ENCODE peak calls at places on chromosomes 7 and 10, in four cellular contexts. J is PC-9, L is cardiac muscle cell, R is transverse colon. Q is an unnamed sample.
A peak's percentile ranks its signal among the peaks of the same experiment; 100 is the strongest.

GRCh38 chr7:157488326-157488725 is 151.5 kb downstream of the DNAJB6 start:
- DNase-seq in L (no peak), J (no peak), R (no peak), Q (no peak)

GRCh38 chr10:30124706-30125105 is 65.3 kb upstream of the JCAD start:
- DNase-seq in J (no peak), L (no peak), R (no peak), Q (no peak)

GRCh38 chr10:115654961-115655360 is 561.8 kb downstream of the ATRNL1 start:
- DNase-seq in L (no peak), J (no peak), R (no peak), Q (no peak)

GRCh38 chr10:78944658-78945333 is 124.0 kb upstream of the ZMIZ1 start:
- DNase-seq in R (peak; percentile 56), J (peak; percentile 53), L (peak; percentile 52), Q (no peak)

GRCh38 chr7:105691029-105691691 is 109.9 kb upstream of the EFCAB10 start:
- DNase-seq in R (peak; percentile 15), L (no peak), J (no peak), Q (peak; percentile 6)

GRCh38 chr7:94240902-94241301 is 153.8 kb upstream of the COL1A2 start:
- DNase-seq in L (no peak), R (no peak), J (no peak), Q (no peak)

GRCh38 chr7:121480566-121481335 is 84.6 kb upstream of the FAM3C start:
- DNase-seq in R (no peak), L (peak; percentile 6), J (no peak), Q (peak; percentile 69)

GRCh38 chr10:23338155-23338828 is 6.3 kb downstream of the C10orf67 start:
- DNase-seq in L (no peak), R (no peak), J (peak; percentile 64), Q (no peak)

GRCh38 chr7:16571941-16572340 is 45.3 kb downstream of the LRRC72 start:
- DNase-seq in L (no peak), J (no peak), R (no peak), Q (no peak)

GRCh38 chr10:37434091-37434490 is 308.7 kb downstream of the ANKRD30A start:
- DNase-seq in L (no peak), J (no peak), R (no peak), Q (no peak)
- H3K9me3 ChIP-seq in L (no peaks in the 10 kb centered on the region), J (no peaks in the 10 kb centered on the region), R (no peaks in the 10 kb centered on the region), Q (no peaks in the 10 kb centered on the region)

GRCh38 chr10:17035446-17035845 is 94.2 kb downstream of the CUBN start:
- DNase-seq in R (no peak), J (no peak), L (no peak), Q (no peak)

GRCh38 chr10:17033529-17034250 is 95.9 kb downstream of the CUBN start:
- DNase-seq in J (no peak), R (no peak), L (no peak), Q (no peak)

GRCh38 chr10:17028843-17029580 is 100.6 kb downstream of the CUBN start:
- DNase-seq in L (no peak), R (no peak), J (no peak), Q (no peak)

GRCh38 chr10:17029581-17030271 is 99.9 kb downstream of the CUBN start:
- DNase-seq in L (no peak), J (peak; percentile 11), R (peak; percentile 66), Q (peak; percentile 10)

GRCh38 chr10:17031656-17032630 is 97.7 kb downstream of the CUBN start:
- DNase-seq in R (no peak), J (no peak), L (no peak), Q (no peak)
- H3K4me3 ChIP-seq in R (no peak overlapping the region), J (no peak overlapping the region), L (no peak overlapping the region), Q (no peak overlapping the region)

GRCh38 chr10:113047963-113048781 is 98.1 kb downstream of the TCF7L2 start:
- DNase-seq in L (no peak), J (no peak), R (no peak), Q (no peak)
- H3K4me1 ChIP-seq in L (peaks cover 18% of the 10 kb centered on the region), J (peaks cover 16% of the 10 kb centered on the region), R (peaks cover 11% of the 10 kb centered on the region), Q (peaks cover 4% of the 10 kb centered on the region)

GRCh38 chr7:57181281-57181680 is 49.0 kb upstream of the ZNF479 start:
- DNase-seq in J (no peak), R (no peak), L (no peak), Q (no peak)

GRCh38 chr7:57178768-57179139 is 46.5 kb upstream of the ZNF479 start:
- DNase-seq in R (no peak), L (no peak), J (no peak), Q (no peak)

GRCh38 chr7:57176928-57177635 is 44.8 kb upstream of the ZNF479 start:
- DNase-seq in L (no peak), R (no peak), J (no peak), Q (no peak)

GRCh38 chr7:57179776-57180415 is 47.7 kb upstream of the ZNF479 start:
- DNase-seq in L (no peak), R (no peak), J (no peak), Q (no peak)

GRCh38 chr7:57177856-57178767 is 45.9 kb upstream of the ZNF479 start:
- DNase-seq in R (no peak), J (no peak), L (no peak), Q (no peak)
- H3K9me3 ChIP-seq in R (peaks cover 19% of the 10 kb centered on the region), J (peaks cover 3% of the 10 kb centered on the region), L (no peaks in the 10 kb centered on the region), Q (no peaks in the 10 kb centered on the region)